ENCODE peak calls at places on chromosomes 1 and 21, in four cellular contexts. One of them, this sample, is unnamed.

GRCh38 chr1:6822530-6823359 is 37.5 kb downstream of the CAMTA1 start:
- DNase-seq in foreskin fibroblast: no peak
- DNase-seq in CD8-positive, alpha-beta T cell: no peak
- DNase-seq in neural progenitor cell: no peak
- DNase-seq in this sample: peak; percentile 95

GRCh38 chr1:33087677-33088076 is 6.7 kb downstream of the AZIN2 start:
- DNase-seq in foreskin fibroblast: no peak
- DNase-seq in CD8-positive, alpha-beta T cell: no peak
- DNase-seq in neural progenitor cell: no peak
- DNase-seq in this sample: no peak

GRCh38 chr21:44838038-44838895 is 20.4 kb upstream of the SUMO3 start:
- DNase-seq in neural progenitor cell: no peak
- DNase-seq in foreskin fibroblast: no peak
- DNase-seq in CD8-positive, alpha-beta T cell: no peak
- DNase-seq in this sample: peak; percentile 19

GRCh38 chr1:157993179-157994080 is at the start of gene KIRREL1:
- DNase-seq in neural progenitor cell: peak; percentile 76
- DNase-seq in CD8-positive, alpha-beta T cell: no peak
- DNase-seq in foreskin fibroblast: peak; percentile 80
- DNase-seq in this sample: peak; percentile 33

GRCh38 chr1:5554784-5555183 is 437.4 kb downstream of the NPHP4 start:
- DNase-seq in foreskin fibroblast: no peak
- DNase-seq in CD8-positive, alpha-beta T cell: no peak
- DNase-seq in neural progenitor cell: no peak
- DNase-seq in this sample: no peak

GRCh38 chr1:25137521-25138395 is 94.5 kb downstream of the SYF2 start:
- DNase-seq in neural progenitor cell: no peak
- DNase-seq in CD8-positive, alpha-beta T cell: no peak
- DNase-seq in foreskin fibroblast: no peak
- DNase-seq in this sample: no peak

GRCh38 chr1:206117151-206117948 is at the start of gene AVPR1B:
- DNase-seq in foreskin fibroblast: peak; percentile 16
- DNase-seq in neural progenitor cell: peak; percentile 75
- DNase-seq in CD8-positive, alpha-beta T cell: no peak
- DNase-seq in this sample: peak; percentile 30

GRCh38 chr21:45142469-45142868 is 68.1 kb downstream of the ADARB1 start:
- DNase-seq in neural progenitor cell: no peak
- DNase-seq in CD8-positive, alpha-beta T cell: no peak
- DNase-seq in foreskin fibroblast: peak; percentile 77
- DNase-seq in this sample: no peak

GRCh38 chr1:240967070-240967724 is 355.2 kb upstream of the GREM2 start:
- DNase-seq in foreskin fibroblast: peak; percentile 2
- DNase-seq in CD8-positive, alpha-beta T cell: no peak
- DNase-seq in neural progenitor cell: peak; percentile 39
- DNase-seq in this sample: peak; percentile 32

GRCh38 chr1:34929497-34929852 is at the start of gene DLGAP3:
- DNase-seq in CD8-positive, alpha-beta T cell: no peak
- DNase-seq in foreskin fibroblast: no peak
- DNase-seq in neural progenitor cell: peak; percentile 83
- DNase-seq in this sample: no peak

GRCh38 chr21:35995522-35996088 is 64.7 kb downstream of the SETD4 start:
- DNase-seq in foreskin fibroblast: no peak
- DNase-seq in CD8-positive, alpha-beta T cell: no peak
- DNase-seq in neural progenitor cell: no peak
- DNase-seq in this sample: no peak

GRCh38 chr1:39105841-39106765 is 80.0 kb downstream of the NDUFS5 start:
- DNase-seq in CD8-positive, alpha-beta T cell: peak; percentile 49
- DNase-seq in foreskin fibroblast: no peak
- DNase-seq in neural progenitor cell: peak; percentile 61
- DNase-seq in this sample: peak; percentile 52

GRCh38 chr1:54253480-54253879 is 53.5 kb downstream of the MRPL37 start:
- DNase-seq in neural progenitor cell: no peak
- DNase-seq in CD8-positive, alpha-beta T cell: no peak
- DNase-seq in foreskin fibroblast: peak; percentile 86
- DNase-seq in this sample: no peak

GRCh38 chr1:31779687-31780086 is 15.5 kb upstream of the ADGRB2 start:
- DNase-seq in CD8-positive, alpha-beta T cell: no peak
- DNase-seq in neural progenitor cell: no peak
- DNase-seq in foreskin fibroblast: no peak
- DNase-seq in this sample: no peak

GRCh38 chr1:157196245-157196543 is 58.0 kb upstream of the ETV3 start:
- DNase-seq in CD8-positive, alpha-beta T cell: no peak
- DNase-seq in neural progenitor cell: no peak
- DNase-seq in foreskin fibroblast: no peak
- DNase-seq in this sample: no peak

GRCh38 chr1:5915587-5916571 is 76.3 kb downstream of the NPHP4 start:
- DNase-seq in CD8-positive, alpha-beta T cell: no peak
- DNase-seq in neural progenitor cell: peak; percentile 44
- DNase-seq in foreskin fibroblast: peak; percentile 29
- DNase-seq in this sample: peak; percentile 52

GRCh38 chr21:44993321-44994015 is 53.6 kb downstream of the SLX9 start:
- DNase-seq in neural progenitor cell: no peak
- DNase-seq in foreskin fibroblast: no peak
- DNase-seq in CD8-positive, alpha-beta T cell: no peak
- DNase-seq in this sample: no peak

GRCh38 chr1:151401125-151401788 is 1.9 kb downstream of the PSMB4 start:
- DNase-seq in CD8-positive, alpha-beta T cell: no peak
- DNase-seq in neural progenitor cell: no peak
- DNase-seq in foreskin fibroblast: no peak
- DNase-seq in this sample: no peak
- H3K4me3 ChIP-seq in CD8-positive, alpha-beta T cell: no peak overlapping the region
- H3K4me3 ChIP-seq in neural progenitor cell: no peak overlapping the region
- H3K4me3 ChIP-seq in foreskin fibroblast: no peak overlapping the region
- H3K4me3 ChIP-seq in this sample: no peak overlapping the region

GRCh38 chr1:182614796-182615451 is 10.7 kb upstream of the RGS16 start:
- DNase-seq in neural progenitor cell: peak; percentile 84
- DNase-seq in foreskin fibroblast: peak; percentile 88
- DNase-seq in CD8-positive, alpha-beta T cell: peak; percentile 44
- DNase-seq in this sample: peak; percentile 47

GRCh38 chr1:182610606-182611194 is 6.5 kb upstream of the RGS16 start:
- DNase-seq in CD8-positive, alpha-beta T cell: no peak
- DNase-seq in neural progenitor cell: no peak
- DNase-seq in foreskin fibroblast: no peak
- DNase-seq in this sample: no peak

GRCh38 chr1:182611326-182611725 is 7.1 kb upstream of the RGS16 start:
- DNase-seq in CD8-positive, alpha-beta T cell: no peak
- DNase-seq in foreskin fibroblast: no peak
- DNase-seq in neural progenitor cell: no peak
- DNase-seq in this sample: no peak

GRCh38 chr1:182608850-182609610 is 4.8 kb upstream of the RGS16 start:
- DNase-seq in foreskin fibroblast: no peak
- DNase-seq in neural progenitor cell: no peak
- DNase-seq in CD8-positive, alpha-beta T cell: no peak
- DNase-seq in this sample: no peak

GRCh38 chr1:182611787-182612186 is 7.6 kb upstream of the RGS16 start:
- DNase-seq in CD8-positive, alpha-beta T cell: no peak
- DNase-seq in neural progenitor cell: peak; percentile 76
- DNase-seq in foreskin fibroblast: no peak
- DNase-seq in this sample: no peak
- H3K4me3 ChIP-seq in CD8-positive, alpha-beta T cell: no peak overlapping the region
- H3K4me3 ChIP-seq in neural progenitor cell: no peak overlapping the region
- H3K4me3 ChIP-seq in foreskin fibroblast: no peak overlapping the region
- H3K4me3 ChIP-seq in this sample: no peak overlapping the region

GRCh38 chr1:243514927-243515326 is 259.1 kb downstream of the SDCCAG8 start:
- DNase-seq in foreskin fibroblast: no peak
- DNase-seq in neural progenitor cell: no peak
- DNase-seq in CD8-positive, alpha-beta T cell: no peak
- DNase-seq in this sample: no peak

GRCh38 chr1:243523766-243524165 is 267.9 kb downstream of the SDCCAG8 start:
- DNase-seq in foreskin fibroblast: no peak
- DNase-seq in neural progenitor cell: no peak
- DNase-seq in CD8-positive, alpha-beta T cell: no peak
- DNase-seq in this sample: no peak

GRCh38 chr1:243525085-243525487 is 269.2 kb downstream of the SDCCAG8 start:
- DNase-seq in CD8-positive, alpha-beta T cell: no peak
- DNase-seq in neural progenitor cell: no peak
- DNase-seq in foreskin fibroblast: peak; percentile 71
- DNase-seq in this sample: no peak

GRCh38 chr1:243526180-243526579 is 270.3 kb downstream of the SDCCAG8 start:
- DNase-seq in foreskin fibroblast: no peak
- DNase-seq in CD8-positive, alpha-beta T cell: no peak
- DNase-seq in neural progenitor cell: no peak
- DNase-seq in this sample: no peak

GRCh38 chr1:243520831-243521230 is 265.0 kb downstream of the SDCCAG8 start:
- DNase-seq in neural progenitor cell: no peak
- DNase-seq in foreskin fibroblast: no peak
- DNase-seq in CD8-positive, alpha-beta T cell: no peak
- DNase-seq in this sample: no peak
- H3K4me3 ChIP-seq in neural progenitor cell: no peak overlapping the region
- H3K4me3 ChIP-seq in foreskin fibroblast: no peak overlapping the region
- H3K4me3 ChIP-seq in CD8-positive, alpha-beta T cell: no peak overlapping the region
- H3K4me3 ChIP-seq in this sample: no peak overlapping the region

DNA sequence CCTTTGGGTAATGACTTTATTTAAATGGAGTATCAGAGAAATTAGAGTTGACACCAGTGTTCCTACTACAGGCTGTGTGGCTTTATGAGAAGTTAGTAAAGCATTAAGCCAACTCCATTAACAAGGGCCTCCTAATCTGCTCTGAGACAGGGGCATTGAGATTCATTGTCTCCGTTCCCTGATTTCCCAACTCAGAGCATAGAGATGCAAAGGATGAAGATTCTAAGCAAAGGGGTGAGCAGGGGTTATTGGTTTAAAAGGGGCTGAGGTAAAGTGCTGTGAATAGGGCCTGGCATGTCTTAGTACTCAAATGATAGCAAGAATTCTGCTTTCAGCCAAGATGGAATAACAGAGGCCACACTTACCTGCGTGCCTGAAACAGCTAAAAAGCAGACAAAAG is 428.4 kb downstream of the PTPRU start:
- DNase-seq in CD8-positive, alpha-beta T cell: no peak
- DNase-seq in neural progenitor cell: peak; percentile 34
- DNase-seq in foreskin fibroblast: no peak
- DNase-seq in this sample: no peak
- H3K4me3 ChIP-seq in CD8-positive, alpha-beta T cell: no peak overlapping the region
- H3K4me3 ChIP-seq in neural progenitor cell: no peak overlapping the region
- H3K4me3 ChIP-seq in foreskin fibroblast: no peak overlapping the region
- H3K4me3 ChIP-seq in this sample: no peak overlapping the region

GRCh38 chr21:31729622-31730343 is 2.1 kb downstream of the SCAF4 start:
- DNase-seq in neural progenitor cell: no peak
- DNase-seq in foreskin fibroblast: no peak
- DNase-seq in CD8-positive, alpha-beta T cell: no peak
- DNase-seq in this sample: no peak
- H3K4me3 ChIP-seq in neural progenitor cell: peak overlapping the region; percentile 99
- H3K4me3 ChIP-seq in foreskin fibroblast: peak overlapping the region; percentile 94
- H3K4me3 ChIP-seq in CD8-positive, alpha-beta T cell: peak overlapping the region; percentile 93
- H3K4me3 ChIP-seq in this sample: peak overlapping the region; percentile 98

GRCh38 chr1:174932587-174932986 is 67.2 kb upstream of the CACYBP start:
- DNase-seq in neural progenitor cell: no peak
- DNase-seq in foreskin fibroblast: no peak
- DNase-seq in CD8-positive, alpha-beta T cell: no peak
- DNase-seq in this sample: no peak

GRCh38 chr1:174939771-174940545 is 59.8 kb upstream of the CACYBP start:
- DNase-seq in CD8-positive, alpha-beta T cell: no peak
- DNase-seq in neural progenitor cell: no peak
- DNase-seq in foreskin fibroblast: no peak
- DNase-seq in this sample: no peak

GRCh38 chr1:174942547-174943255 is 57.0 kb upstream of the CACYBP start:
- DNase-seq in CD8-positive, alpha-beta T cell: no peak
- DNase-seq in neural progenitor cell: no peak
- DNase-seq in foreskin fibroblast: no peak
- DNase-seq in this sample: no peak

GRCh38 chr1:174940776-174941175 is 59.0 kb upstream of the CACYBP start:
- DNase-seq in foreskin fibroblast: no peak
- DNase-seq in CD8-positive, alpha-beta T cell: no peak
- DNase-seq in neural progenitor cell: no peak
- DNase-seq in this sample: no peak

DNA sequence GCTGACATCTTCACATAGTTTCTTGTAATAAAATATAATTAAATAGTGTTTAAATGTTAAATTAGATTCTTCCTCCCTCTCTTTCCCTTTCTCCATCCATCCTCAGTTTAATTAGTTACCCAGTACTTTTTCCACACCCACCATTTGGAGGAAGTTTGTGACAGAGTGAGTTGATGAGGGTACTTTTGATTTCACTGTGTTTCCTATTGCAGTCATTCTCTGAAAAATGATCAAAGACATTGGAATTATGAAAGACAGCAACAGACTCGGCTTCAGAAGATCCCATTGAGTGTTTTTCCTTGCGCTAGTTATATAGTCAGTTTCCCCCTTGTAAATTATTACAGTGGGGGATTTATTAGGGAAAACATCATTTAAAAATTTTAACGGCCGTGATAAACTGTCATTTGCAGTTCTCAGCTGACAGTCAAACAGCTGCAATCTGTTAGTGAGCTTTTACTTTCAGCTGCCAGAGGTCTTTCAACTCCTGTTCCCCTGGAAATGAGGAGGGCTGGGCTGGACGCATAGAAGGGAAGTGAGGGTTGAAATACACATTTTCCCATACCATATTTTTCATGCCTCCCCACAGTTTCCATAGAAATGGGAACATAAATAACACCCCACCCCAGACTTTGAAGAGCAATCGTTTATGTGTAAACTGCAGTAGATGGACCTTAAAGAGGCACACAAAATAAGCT is 61.3 kb upstream of the CACYBP start:
- DNase-seq in CD8-positive, alpha-beta T cell: no peak
- DNase-seq in neural progenitor cell: no peak
- DNase-seq in foreskin fibroblast: no peak
- DNase-seq in this sample: no peak
- H3K4me3 ChIP-seq in CD8-positive, alpha-beta T cell: peak overlapping the region; percentile 16
- H3K4me3 ChIP-seq in neural progenitor cell: no peak overlapping the region
- H3K4me3 ChIP-seq in foreskin fibroblast: no peak overlapping the region
- H3K4me3 ChIP-seq in this sample: no peak overlapping the region

This sample was measured in small intestine.